ENCODE peak calls at places on chromosomes 16 and 17, in four cellular contexts. One of them, this sample, is unnamed.

GRCh38 chr16:25157476-25157875 is 45.9 kb downstream of the LCMT1 start:
- DNase-seq in colonic mucosa: no peak
- DNase-seq in fibroblast of the aortic adventitia: no peak
- DNase-seq in fibroblast of villous mesenchyme: no peak
- DNase-seq in this sample: no peak

GRCh38 chr17:44850612-44851011 is 2.9 kb downstream of the HIGD1B start:
- DNase-seq in colonic mucosa: no peak
- DNase-seq in fibroblast of the aortic adventitia: no peak
- DNase-seq in fibroblast of villous mesenchyme: no peak
- DNase-seq in this sample: no peak

GRCh38 chr16:87445486-87445885 is 47.3 kb downstream of the ZCCHC14 start:
- DNase-seq in colonic mucosa: no peak
- DNase-seq in fibroblast of the aortic adventitia: no peak
- DNase-seq in fibroblast of villous mesenchyme: peak; percentile 97
- DNase-seq in this sample: no peak

GRCh38 chr17:56913867-56914640 is at the start of gene TRIM25:
- DNase-seq in colonic mucosa: peak; percentile 98
- DNase-seq in fibroblast of the aortic adventitia: peak; percentile 79
- DNase-seq in fibroblast of villous mesenchyme: peak; percentile 91
- DNase-seq in this sample: peak; percentile 94

GRCh38 chr17:77409282-77410161 is 268.8 kb downstream of the SEC14L1 start:
- DNase-seq in colonic mucosa: peak; percentile 66
- DNase-seq in fibroblast of the aortic adventitia: peak; percentile 77
- DNase-seq in fibroblast of villous mesenchyme: peak; percentile 91
- DNase-seq in this sample: no peak

GRCh38 chr16:15055141-15056053 is 477 bp downstream of the NTAN1 start:
- DNase-seq in colonic mucosa: peak; percentile 60
- DNase-seq in fibroblast of the aortic adventitia: peak; percentile 37
- DNase-seq in fibroblast of villous mesenchyme: peak; percentile 53
- DNase-seq in this sample: peak; percentile 53

GRCh38 chr17:49588726-49589555 is 13.3 kb downstream of the NXPH3 start:
- DNase-seq in colonic mucosa: no peak
- DNase-seq in fibroblast of the aortic adventitia: peak; percentile 71
- DNase-seq in fibroblast of villous mesenchyme: no peak
- DNase-seq in this sample: no peak

GRCh38 chr17:48254896-48255295 is 147.3 kb downstream of the SNX11 start:
- DNase-seq in colonic mucosa: no peak
- DNase-seq in fibroblast of the aortic adventitia: no peak
- DNase-seq in fibroblast of villous mesenchyme: no peak
- DNase-seq in this sample: no peak

GRCh38 chr16:79334127-79334526 is 266.4 kb downstream of the MAF start:
- DNase-seq in colonic mucosa: no peak
- DNase-seq in fibroblast of the aortic adventitia: no peak
- DNase-seq in fibroblast of villous mesenchyme: no peak
- DNase-seq in this sample: peak; percentile 79

GRCh38 chr16:11536104-11536866 is 50.4 kb downstream of the LITAF start:
- DNase-seq in colonic mucosa: no peak
- DNase-seq in fibroblast of the aortic adventitia: no peak
- DNase-seq in fibroblast of villous mesenchyme: no peak
- DNase-seq in this sample: no peak

GRCh38 chr16:84643180-84643583 is 5.1 kb upstream of the KLHL36 start:
- DNase-seq in colonic mucosa: peak; percentile 50
- DNase-seq in fibroblast of the aortic adventitia: peak; percentile 97
- DNase-seq in fibroblast of villous mesenchyme: peak; percentile 85
- DNase-seq in this sample: peak; percentile 94

GRCh38 chr17:40038882-40039513 is 15.2 kb downstream of the MED24 start:
- DNase-seq in colonic mucosa: no peak
- DNase-seq in fibroblast of the aortic adventitia: peak; percentile 85
- DNase-seq in fibroblast of villous mesenchyme: peak; percentile 87
- DNase-seq in this sample: peak; percentile 72

GRCh38 chr16:70575376-70575775 is 51.8 kb downstream of the SF3B3 start:
- DNase-seq in colonic mucosa: no peak
- DNase-seq in fibroblast of the aortic adventitia: no peak
- DNase-seq in fibroblast of villous mesenchyme: no peak
- DNase-seq in this sample: peak; percentile 50

GRCh38 chr17:73765824-73766563 is 121.7 kb upstream of the SDK2 start:
- DNase-seq in colonic mucosa: no peak
- DNase-seq in fibroblast of the aortic adventitia: no peak
- DNase-seq in fibroblast of villous mesenchyme: no peak
- DNase-seq in this sample: no peak

GRCh38 chr17:67568961-67569360 is 148.8 kb upstream of the NOL11 start:
- DNase-seq in colonic mucosa: no peak
- DNase-seq in fibroblast of the aortic adventitia: no peak
- DNase-seq in fibroblast of villous mesenchyme: no peak
- DNase-seq in this sample: no peak

GRCh38 chr16:12669908-12670307 is 133.8 kb downstream of the CPPED1 start:
- DNase-seq in colonic mucosa: no peak
- DNase-seq in fibroblast of the aortic adventitia: no peak
- DNase-seq in fibroblast of villous mesenchyme: no peak
- DNase-seq in this sample: no peak

GRCh38 chr16:52812945-52813556 is 239.6 kb downstream of the CHD9NB start:
- DNase-seq in colonic mucosa: no peak
- DNase-seq in fibroblast of the aortic adventitia: peak; percentile 5
- DNase-seq in fibroblast of villous mesenchyme: peak; percentile 43
- DNase-seq in this sample: no peak

GRCh38 chr16:67304006-67304405 is 22.5 kb downstream of the KCTD19 start:
- DNase-seq in colonic mucosa: no peak
- DNase-seq in fibroblast of the aortic adventitia: peak; percentile 27
- DNase-seq in fibroblast of villous mesenchyme: no peak
- DNase-seq in this sample: no peak

GRCh38 chr17:18962494-18962815 is 10.5 kb downstream of the SLC5A10 start:
- DNase-seq in colonic mucosa: peak; percentile 21
- DNase-seq in fibroblast of the aortic adventitia: no peak
- DNase-seq in fibroblast of villous mesenchyme: no peak
- DNase-seq in this sample: no peak

GRCh38 chr17:50220811-50221210 is 19.4 kb upstream of the COL1A1 start:
- DNase-seq in colonic mucosa: no peak
- DNase-seq in fibroblast of the aortic adventitia: no peak
- DNase-seq in fibroblast of villous mesenchyme: no peak
- DNase-seq in this sample: no peak

GRCh38 chr17:73545109-73545508 is 99.1 kb downstream of the SDK2 start:
- DNase-seq in colonic mucosa: no peak
- DNase-seq in fibroblast of the aortic adventitia: no peak
- DNase-seq in fibroblast of villous mesenchyme: no peak
- DNase-seq in this sample: no peak

GRCh38 chr17:44911133-44912001 is 3.9 kb downstream of the GFAP start:
- DNase-seq in colonic mucosa: peak; percentile 74
- DNase-seq in fibroblast of the aortic adventitia: peak; percentile 28
- DNase-seq in fibroblast of villous mesenchyme: peak; percentile 61
- DNase-seq in this sample: no peak

GRCh38 chr17:74303300-74303699 is 22.7 kb upstream of the KIF19 start:
- DNase-seq in colonic mucosa: no peak
- DNase-seq in fibroblast of the aortic adventitia: no peak
- DNase-seq in fibroblast of villous mesenchyme: no peak
- DNase-seq in this sample: no peak

GRCh38 chr16:69833357-69833781 is 71.2 kb downstream of the WWP2 start:
- DNase-seq in colonic mucosa: no peak
- DNase-seq in fibroblast of the aortic adventitia: peak; percentile 10
- DNase-seq in fibroblast of villous mesenchyme: peak; percentile 18
- DNase-seq in this sample: no peak

DNA sequence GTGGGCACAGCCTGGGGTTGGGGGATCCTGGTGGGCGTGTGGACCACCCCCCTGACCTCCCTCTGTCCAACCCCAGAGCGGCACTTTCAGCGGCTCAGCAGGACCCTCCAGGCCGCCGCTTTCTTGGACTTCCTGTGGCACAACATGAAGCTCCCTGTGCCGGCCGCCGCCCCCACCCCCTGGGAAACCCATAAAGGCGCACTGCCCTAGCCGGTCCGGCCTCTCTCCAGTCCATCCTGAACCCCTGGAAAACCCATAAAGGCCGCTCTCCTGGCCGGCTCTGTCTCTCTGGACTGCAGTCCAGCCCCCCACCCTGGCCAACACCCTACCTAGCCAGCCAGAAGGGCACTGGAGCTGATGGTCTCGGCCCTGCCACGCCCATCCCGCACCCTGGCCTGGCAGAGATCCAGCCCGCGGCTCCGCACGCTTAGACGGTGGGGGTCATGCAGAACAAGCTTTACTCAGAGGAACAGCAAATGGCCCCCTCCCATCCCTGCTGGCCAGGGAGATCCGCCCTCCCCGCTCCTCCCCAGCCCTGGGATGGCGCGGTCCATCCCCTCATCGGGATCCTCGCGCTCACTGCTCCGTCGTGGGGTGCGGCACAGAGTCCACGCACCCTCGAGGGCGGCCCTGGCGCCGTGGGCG is 2.7 kb downstream of the NOXO1 start:
- DNase-seq in colonic mucosa: no peak
- DNase-seq in fibroblast of the aortic adventitia: no peak
- DNase-seq in fibroblast of villous mesenchyme: no peak
- DNase-seq in this sample: no peak
- H3K4me3 ChIP-seq in colonic mucosa: peak overlapping the region; percentile 39
- H3K4me3 ChIP-seq in fibroblast of the aortic adventitia: no peak overlapping the region
- H3K4me3 ChIP-seq in fibroblast of villous mesenchyme: no peak overlapping the region
- H3K4me3 ChIP-seq in this sample: no peak overlapping the region

DNA sequence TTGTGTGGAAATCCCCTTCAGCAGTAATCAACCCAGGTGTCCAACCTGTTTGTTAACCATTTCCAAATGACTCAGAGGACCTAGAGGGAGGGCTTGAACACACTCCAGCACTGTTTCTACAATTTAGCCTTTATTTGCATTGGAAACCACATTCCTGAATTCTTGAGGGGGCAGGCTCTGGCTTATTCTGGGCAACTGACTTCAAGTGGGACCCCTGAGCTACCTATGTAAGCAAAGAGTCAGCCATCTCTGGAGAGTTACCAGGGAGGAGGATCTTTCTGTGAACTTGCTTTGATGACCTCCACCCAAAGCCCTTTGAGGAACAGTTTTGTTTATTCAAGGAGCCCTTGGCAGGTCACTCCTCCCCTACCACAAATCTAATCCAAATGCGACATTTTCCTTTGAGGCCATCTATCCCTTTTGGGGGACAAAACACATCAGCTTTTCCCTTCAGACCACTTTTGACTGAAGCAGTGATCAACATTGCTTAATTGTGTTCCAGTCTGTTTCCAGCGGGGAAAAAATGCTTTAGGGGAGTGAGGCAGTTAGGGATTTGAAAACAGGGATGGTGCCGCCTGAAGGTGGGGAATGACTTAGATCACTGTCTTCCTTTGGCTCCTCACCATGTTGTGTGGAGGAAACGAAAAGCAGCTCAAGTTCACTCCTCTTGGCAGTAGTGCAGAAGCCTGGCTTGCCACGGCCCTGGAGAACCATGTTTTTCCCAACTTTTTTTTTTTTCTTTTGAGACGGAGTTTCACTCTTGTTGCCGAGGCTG is 46.2 kb downstream of the TUBD1 start:
- DNase-seq in colonic mucosa: peak; percentile 60
- DNase-seq in fibroblast of the aortic adventitia: peak; percentile 93
- DNase-seq in fibroblast of villous mesenchyme: peak; percentile 90
- DNase-seq in this sample: peak; percentile 86
- H3K4me3 ChIP-seq in colonic mucosa: no peak overlapping the region
- H3K4me3 ChIP-seq in fibroblast of the aortic adventitia: no peak overlapping the region
- H3K4me3 ChIP-seq in fibroblast of villous mesenchyme: no peak overlapping the region
- H3K4me3 ChIP-seq in this sample: no peak overlapping the region

GRCh38 chr17:7615265-7615747 is 609 bp upstream of the FXR2 start:
- DNase-seq in colonic mucosa: no peak
- DNase-seq in fibroblast of the aortic adventitia: no peak
- DNase-seq in fibroblast of villous mesenchyme: no peak
- DNase-seq in this sample: no peak
- H3K4me3 ChIP-seq in colonic mucosa: peak overlapping the region; percentile 32
- H3K4me3 ChIP-seq in fibroblast of the aortic adventitia: peak overlapping the region; percentile 62
- H3K4me3 ChIP-seq in fibroblast of villous mesenchyme: peak overlapping the region; percentile 61
- H3K4me3 ChIP-seq in this sample: no peak overlapping the region

GRCh38 chr17:79019260-79019630 is 4.7 kb upstream of the C1QTNF1 start:
- DNase-seq in colonic mucosa: no peak
- DNase-seq in fibroblast of the aortic adventitia: no peak
- DNase-seq in fibroblast of villous mesenchyme: no peak
- DNase-seq in this sample: no peak

GRCh38 chr17:79020631-79021301 is 3.2 kb upstream of the C1QTNF1 start:
- DNase-seq in colonic mucosa: no peak
- DNase-seq in fibroblast of the aortic adventitia: peak; percentile 55
- DNase-seq in fibroblast of villous mesenchyme: peak; percentile 47
- DNase-seq in this sample: no peak

GRCh38 chr17:79018045-79018695 is 5.8 kb upstream of the C1QTNF1 start:
- DNase-seq in colonic mucosa: no peak
- DNase-seq in fibroblast of the aortic adventitia: peak; percentile 33
- DNase-seq in fibroblast of villous mesenchyme: no peak
- DNase-seq in this sample: no peak

GRCh38 chr17:79017546-79017945 is 6.4 kb upstream of the C1QTNF1 start:
- DNase-seq in colonic mucosa: no peak
- DNase-seq in fibroblast of the aortic adventitia: no peak
- DNase-seq in fibroblast of villous mesenchyme: no peak
- DNase-seq in this sample: no peak

DNA sequence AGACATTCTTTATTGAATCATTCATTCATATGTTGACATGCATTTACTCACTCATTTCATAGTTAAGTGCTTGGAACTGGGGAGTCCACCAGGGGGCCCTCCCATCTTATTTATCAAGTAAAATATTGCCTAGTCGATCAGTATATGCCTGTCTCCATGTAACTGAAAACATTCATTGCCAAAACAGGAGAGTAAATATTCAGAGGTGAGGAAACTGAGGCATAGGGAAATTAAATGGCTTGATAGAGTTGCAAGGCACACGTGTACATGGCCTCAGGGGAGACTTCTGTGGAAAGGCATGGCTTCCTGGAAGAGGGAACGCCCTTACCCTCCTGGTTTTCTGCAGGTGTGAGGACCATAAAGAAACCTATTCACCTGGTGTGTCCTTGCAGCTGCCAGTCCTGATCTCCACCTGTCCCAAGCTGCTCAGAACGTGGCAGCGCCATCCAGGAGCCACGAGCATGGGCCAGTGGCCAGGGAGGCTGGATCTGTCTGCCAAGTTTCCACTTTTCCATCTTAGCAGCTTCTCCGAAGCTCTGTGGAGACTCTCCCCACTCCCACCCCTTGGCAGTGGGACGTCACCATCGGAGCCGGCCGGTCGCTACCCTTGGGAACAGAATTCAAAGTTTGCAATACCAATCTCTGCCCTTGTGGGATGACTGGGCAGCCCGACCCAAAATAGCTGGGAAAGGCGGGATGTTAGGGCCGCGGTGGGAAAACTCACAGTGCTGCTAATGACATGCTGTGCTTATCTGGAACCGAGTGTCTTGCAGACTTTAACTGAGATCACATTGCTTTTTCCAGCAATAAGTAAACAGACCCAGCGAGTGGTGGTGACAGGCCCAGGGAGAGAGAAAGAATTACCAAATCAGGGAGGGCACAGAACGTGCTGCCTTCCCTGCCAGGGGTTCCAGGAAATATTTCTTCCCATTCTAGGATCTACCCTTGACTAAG is 4.1 kb upstream of the C1QTNF1 start:
- DNase-seq in colonic mucosa: peak; percentile 82
- DNase-seq in fibroblast of the aortic adventitia: peak; percentile 88
- DNase-seq in fibroblast of villous mesenchyme: peak; percentile 89
- DNase-seq in this sample: peak; percentile 93
- H3K4me3 ChIP-seq in colonic mucosa: no peak overlapping the region
- H3K4me3 ChIP-seq in fibroblast of the aortic adventitia: peak overlapping the region; percentile 6
- H3K4me3 ChIP-seq in fibroblast of villous mesenchyme: no peak overlapping the region
- H3K4me3 ChIP-seq in this sample: no peak overlapping the region

GRCh38 chr17:5297245-5297644 is 15.2 kb downstream of the RABEP1 start:
- DNase-seq in colonic mucosa: no peak
- DNase-seq in fibroblast of the aortic adventitia: no peak
- DNase-seq in fibroblast of villous mesenchyme: no peak
- DNase-seq in this sample: no peak
- H3K4me3 ChIP-seq in colonic mucosa: no peak overlapping the region
- H3K4me3 ChIP-seq in fibroblast of the aortic adventitia: no peak overlapping the region
- H3K4me3 ChIP-seq in fibroblast of villous mesenchyme: no peak overlapping the region
- H3K4me3 ChIP-seq in this sample: no peak overlapping the region

This sample was measured in lower leg skin.